ENCODE peak calls at places on chromosomes 12 and 14, in five cellular contexts. A, Y, O, I and W are unnamed samples. For H3K4me1, the result is how much of the 10 kb centered on the place peaks cover.

GRCh38 chr14:99604766-99605298 is 825 bp upstream of the CCDC85C start:
- DNase-seq in A (no peak), O (peak), I (peak), Y (no peak), W (peak)

GRCh38 chr12:48296586-48297396 is 53.9 kb downstream of the ZNF641 start:
- DNase-seq in A (no peak), Y (peak), O (peak), I (peak), W (peak)

GRCh38 chr12:90305379-90305778 is 596.7 kb upstream of the ATP2B1 start:
- DNase-seq in I (no peak), O (no peak), Y (no peak), A (no peak), W (no peak)

GRCh38 chr12:118645219-118645618 is 268.9 kb downstream of the SUDS3 start:
- DNase-seq in O (no peak), A (no peak), Y (peak), I (no peak), W (no peak)

GRCh38 chr12:122969657-122970056 is 3.4 kb upstream of the ABCB9 start:
- DNase-seq in O (no peak), Y (no peak), I (no peak), A (no peak), W (no peak)

GRCh38 chr12:39199371-39199770 is 243.5 kb downstream of the KIF21A start:
- DNase-seq in O (peak), A (no peak), Y (no peak), I (no peak), W (no peak)

GRCh38 chr12:21529456-21529855 is 3.4 kb downstream of the SPX start:
- DNase-seq in O (no peak), I (peak), Y (no peak), A (no peak), W (no peak)

GRCh38 chr12:19068137-19068536 is 61.4 kb upstream of the PLEKHA5 start:
- DNase-seq in Y (no peak), I (no peak), O (no peak), A (no peak), W (no peak)

GRCh38 chr12:80364056-80364455 is 80.0 kb upstream of the PTPRQ start:
- DNase-seq in A (no peak), O (peak), Y (no peak), I (no peak), W (no peak)

GRCh38 chr12:14768823-14769405 is 34.4 kb downstream of the WBP11 start:
- DNase-seq in I (peak), A (no peak), Y (no peak), O (peak), W (peak)

GRCh38 chr12:92362785-92363184 is 217.1 kb upstream of the BTG1 start:
- DNase-seq in Y (no peak), A (no peak), I (no peak), O (no peak), W (no peak)

GRCh38 chr14:60684203-60684602 is 34.9 kb upstream of the SIX1 start:
- DNase-seq in Y (no peak), A (no peak), I (no peak), O (no peak), W (no peak)

GRCh38 chr12:108649668-108650067 is 16.0 kb upstream of the SELPLG start:
- DNase-seq in Y (no peak), A (no peak), O (peak), I (no peak), W (no peak)

GRCh38 chr12:53989227-53990113 is 4.5 kb downstream of the HOXC10 start:
- DNase-seq in I (no peak), Y (no peak), A (no peak), O (no peak), W (no peak)

GRCh38 chr14:68250950-68251765 is 431.6 kb downstream of the RAD51B start:
- DNase-seq in A (no peak), I (no peak), Y (no peak), O (no peak), W (no peak)
- H3K4me1 ChIP-seq in A (half or more), I (under half), Y (under half), O (under half), W (half or more)

GRCh38 chr14:89227490-89227834 is 189.6 kb downstream of the FOXN3 start:
- DNase-seq in Y (no peak), O (peak), I (no peak), A (no peak), W (no peak)
- H3K4me1 ChIP-seq in Y (under half), O (under half), I (under half), A (half or more), W (under half)

DNA sequence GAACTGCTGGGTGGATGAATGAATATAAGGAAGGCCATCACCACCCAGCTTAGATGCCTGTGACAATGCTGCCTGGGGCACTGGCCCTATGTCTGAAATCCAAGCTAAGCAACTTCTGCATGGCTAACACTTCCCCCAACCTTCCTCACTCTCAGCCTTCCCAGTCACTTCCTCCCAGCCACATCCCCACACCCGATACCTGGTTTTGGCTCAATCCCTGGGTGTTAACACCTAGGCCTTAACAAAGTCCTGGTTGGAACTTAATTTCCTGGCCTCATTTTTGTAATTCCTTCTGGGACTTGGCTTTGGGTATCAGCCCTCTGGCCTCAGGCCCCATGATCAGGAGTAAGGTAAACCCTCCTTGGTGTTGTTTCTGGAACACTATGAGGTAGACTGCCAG is 110.0 kb downstream of the EFCAB11 start:
- DNase-seq in O (peak), I (no peak), Y (no peak), A (no peak), W (no peak)
- H3K4me1 ChIP-seq in O (under half), I (under half), Y (under half), A (under half), W (under half)

DNA sequence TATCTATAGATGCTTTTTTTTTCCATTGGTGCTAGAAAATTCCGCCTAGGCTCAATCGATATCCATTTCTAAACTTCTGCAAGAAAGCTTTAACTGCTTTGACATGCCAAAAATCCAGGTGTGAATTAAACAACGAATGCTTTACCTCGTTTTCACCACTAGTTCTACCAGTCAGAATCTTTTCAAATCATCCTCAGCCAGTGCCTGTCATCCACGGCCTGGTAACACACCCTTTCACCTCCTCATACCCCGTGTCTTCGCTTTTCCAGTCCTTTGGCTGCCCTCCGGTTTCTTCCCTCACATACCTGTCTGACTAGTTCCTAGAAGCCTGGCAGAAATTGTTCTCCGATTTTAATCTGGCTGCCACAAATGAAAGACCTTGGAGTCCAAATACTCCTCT is 1.4 kb upstream of the PHC1 start:
- DNase-seq in O (no peak), A (no peak), I (peak), Y (no peak), W (no peak)
- H3K4me1 ChIP-seq in O (under half), A (under half), I (under half), Y (under half), W (under half)

GRCh38 chr14:67835596-67835995 is 16.0 kb downstream of the RAD51B start:
- DNase-seq in O (no peak), I (no peak), A (no peak), Y (no peak), W (no peak)
- H3K4me1 ChIP-seq in O (under half), I (under half), A (under half), Y (under half), W (under half)